ENCODE peak calls at places on chromosomes 11 and 22, in six cellular contexts. X, N, Z, Q, E and J are unnamed samples.

GRCh38 chr11:120337896-120338840 is 2.0 kb downstream of the ARHGEF12 start:
- DNase-seq in Z (peak; percentile 27), E (no peak), N (no peak), Q (no peak), X (no peak), J (no peak)

GRCh38 chr22:46593996-46594946 is 25.9 kb upstream of the GRAMD4 start:
- DNase-seq in E (no peak), Z (no peak), Q (no peak), X (no peak), N (no peak), J (no peak)

GRCh38 chr11:44804449-44805151 is 77.8 kb downstream of the TSPAN18 start:
- DNase-seq in N (no peak), Z (no peak), E (no peak), Q (no peak), X (no peak), J (no peak)

GRCh38 chr11:64251986-64252837 is 882 bp downstream of the PLCB3 start:
- DNase-seq in N (peak; percentile 75), Q (no peak), X (no peak), Z (no peak), E (peak; percentile 75), J (peak; percentile 66)

GRCh38 chr11:45108070-45109064 is 38.1 kb upstream of the PRDM11 start:
- DNase-seq in Z (no peak), E (no peak), X (no peak), Q (no peak), N (no peak), J (no peak)

GRCh38 chr11:87212891-87213290 is 175.2 kb downstream of the TMEM135 start:
- DNase-seq in Z (no peak), X (no peak), E (no peak), Q (no peak), N (no peak), J (no peak)

GRCh38 chr11:70456921-70457532 is 58.7 kb downstream of the CTTN start:
- DNase-seq in Z (peak; percentile 22), X (no peak), E (peak; percentile 39), Q (no peak), N (no peak), J (no peak)

GRCh38 chr11:115193931-115194797 is 310.1 kb downstream of the CADM1 start:
- DNase-seq in Z (peak; percentile 21), E (no peak), X (peak; percentile 19), Q (no peak), N (no peak), J (no peak)

GRCh38 chr11:121762820-121763219 is 310.1 kb upstream of the SORL1-AS1 start:
- DNase-seq in Q (no peak), X (no peak), Z (no peak), E (no peak), N (peak; percentile 54), J (peak; percentile 41)

GRCh38 chr11:27977031-27977430 is 130.9 kb downstream of the KIF18A start:
- DNase-seq in Z (no peak), X (no peak), E (no peak), N (no peak), Q (peak; percentile 45), J (no peak)

GRCh38 chr22:37032535-37033460 is 13.3 kb downstream of the MPST start:
- DNase-seq in X (no peak), N (no peak), Z (peak; percentile 100), E (no peak), Q (no peak), J (peak; percentile 54)

GRCh38 chr11:13682212-13682611 is 13.7 kb downstream of the FAR1 start:
- DNase-seq in Q (no peak), X (no peak), E (no peak), N (no peak), Z (no peak), J (no peak)
- TF ChIP-seq REST in Q (no peak), X (no peak), E (no peak), N (no peak), Z (no peak), J (no peak)

DNA sequence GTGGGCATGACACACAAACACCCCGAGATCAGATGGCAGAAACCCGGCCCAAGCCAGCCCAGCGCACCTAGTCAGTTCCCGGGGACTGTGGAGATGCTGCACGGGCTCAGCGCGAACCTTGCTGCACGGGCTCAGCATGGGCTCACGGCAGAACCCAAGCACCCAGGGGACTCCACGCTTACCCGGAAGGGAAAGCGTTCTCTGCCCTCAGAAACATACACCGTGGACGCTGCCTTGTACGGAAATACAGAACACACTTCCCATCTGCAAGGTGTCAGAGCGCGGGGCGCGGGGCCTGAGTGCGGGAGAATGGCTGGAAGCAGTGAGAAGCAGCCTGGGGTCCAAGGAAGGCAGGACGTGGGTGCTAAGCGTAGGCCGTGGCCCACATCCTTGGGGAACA is 319.9 kb downstream of the NTM start:
- DNase-seq in N (no peak), Q (no peak), E (no peak), X (no peak), Z (no peak), J (no peak)
- H3K27me3 ChIP-seq in N (peaks cover 5% of the 10 kb centered on the region), Q (no peaks in the 10 kb centered on the region), E (peaks cover 11% of the 10 kb centered on the region), X (no peaks in the 10 kb centered on the region), Z (no peaks in the 10 kb centered on the region), J (peaks cover 32% of the 10 kb centered on the region)

DNA sequence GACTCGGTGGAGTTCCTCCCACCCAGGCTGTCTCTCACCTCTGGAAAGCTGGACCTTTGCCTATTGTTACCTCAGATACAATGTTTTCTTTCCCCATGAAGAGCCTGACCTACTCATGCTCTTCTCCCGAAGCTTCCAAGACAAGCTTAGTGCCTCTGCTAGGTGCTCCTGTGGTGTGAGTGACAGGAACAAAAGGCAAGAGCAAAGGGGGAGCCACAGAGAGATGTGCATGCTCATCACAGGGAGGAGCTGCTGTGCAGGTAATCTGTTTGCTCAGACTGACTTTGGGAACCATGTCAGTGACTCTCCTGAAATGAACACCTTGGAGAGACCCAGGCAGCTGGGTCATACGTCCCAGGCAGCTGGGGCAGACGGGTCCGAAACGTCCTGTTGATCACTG is 53.6 kb upstream of the VSTM5 start:
- DNase-seq in N (no peak), Q (no peak), X (no peak), E (no peak), Z (no peak), J (peak; percentile 40)
- H2AFZ ChIP-seq in N (no peak overlapping the region), Q (no peak overlapping the region), X (no peak overlapping the region), E (no peak overlapping the region), Z (no peak overlapping the region), J (peak overlapping the region; percentile 80)

DNA sequence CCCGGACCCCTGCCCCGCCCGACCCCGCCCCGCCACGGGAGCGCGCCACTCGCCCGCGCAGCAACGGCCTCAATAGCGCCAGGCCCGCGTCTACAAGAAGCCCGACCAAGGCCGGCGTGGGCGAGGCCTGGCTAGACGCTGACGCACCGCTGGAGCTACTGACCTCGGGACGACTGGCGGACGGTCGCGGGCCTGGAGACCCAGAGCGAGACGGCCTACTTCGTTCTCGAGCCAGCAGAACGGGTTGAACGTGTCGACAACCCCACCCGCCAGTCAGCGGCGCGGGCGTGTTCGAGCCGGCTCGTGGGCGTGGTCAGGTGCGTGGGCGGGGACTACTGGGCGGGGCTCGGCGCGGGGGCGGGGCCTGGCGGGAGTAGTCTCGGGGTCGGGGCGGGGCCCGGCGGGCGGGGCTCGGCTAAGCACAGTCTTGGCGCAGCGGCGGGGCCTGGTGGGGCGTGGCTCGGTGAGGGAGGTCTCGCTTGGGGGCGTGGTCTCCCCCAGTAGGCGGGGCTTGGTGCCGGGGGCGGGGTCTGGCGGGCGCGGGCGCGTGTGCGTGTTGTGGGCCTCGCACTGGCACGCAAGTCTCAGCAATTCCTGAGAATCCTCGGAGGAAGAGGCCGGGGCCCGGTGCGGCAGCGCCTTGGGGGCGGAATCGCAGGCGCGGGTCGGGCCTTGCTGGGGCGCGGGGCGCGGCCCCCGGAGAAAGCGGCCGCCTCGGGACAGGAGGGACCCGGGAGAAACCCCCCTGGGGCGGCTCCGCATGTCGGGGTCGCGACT is at the start of gene RNH1:
- DNase-seq in E (peak; percentile 98), X (peak; percentile 58), Z (peak; percentile 70), N (peak; percentile 100), Q (peak; percentile 77), J (peak; percentile 93)
- TF ChIP-seq REST in E (peak; percentile 72), X (no peak), Z (no peak), N (no peak), Q (no peak), J (no peak)

GRCh38 chr11:2174361-2174760 is 2.7 kb upstream of the TH start:
- DNase-seq in N (no peak), Q (no peak), Z (no peak), X (no peak), E (no peak), J (no peak)
- H3K27me3 ChIP-seq in N (no peaks in the 10 kb centered on the region), Q (no peaks in the 10 kb centered on the region), Z (peaks cover 31% of the 10 kb centered on the region), X (no peaks in the 10 kb centered on the region), E (peaks cover 47% of the 10 kb centered on the region), J (no peaks in the 10 kb centered on the region)

GRCh38 chr11:59009661-59010060 is 70.4 kb downstream of the GLYATL1 start:
- DNase-seq in Z (no peak), Q (no peak), N (no peak), E (no peak), X (no peak), J (no peak)

GRCh38 chr11:59011672-59012071 is 72.4 kb downstream of the GLYATL1 start:
- DNase-seq in Q (no peak), N (no peak), Z (no peak), E (no peak), X (no peak), J (peak; percentile 87)

GRCh38 chr11:59010693-59011092 is 71.4 kb downstream of the GLYATL1 start:
- DNase-seq in N (no peak), Q (no peak), Z (no peak), X (no peak), E (no peak), J (no peak)

GRCh38 chr11:59012942-59013256 is 73.2 kb upstream of the GLYATL1B start:
- DNase-seq in N (no peak), Z (no peak), X (no peak), E (no peak), Q (no peak), J (no peak)

GRCh38 chr11:59012106-59012941 is 73.0 kb downstream of the GLYATL1 start:
- DNase-seq in E (no peak), X (no peak), N (no peak), Q (no peak), Z (no peak), J (no peak)
- H2AFZ ChIP-seq in E (no peak overlapping the region), X (no peak overlapping the region), N (no peak overlapping the region), Q (no peak overlapping the region), Z (no peak overlapping the region), J (peak overlapping the region; percentile 16)

DNA sequence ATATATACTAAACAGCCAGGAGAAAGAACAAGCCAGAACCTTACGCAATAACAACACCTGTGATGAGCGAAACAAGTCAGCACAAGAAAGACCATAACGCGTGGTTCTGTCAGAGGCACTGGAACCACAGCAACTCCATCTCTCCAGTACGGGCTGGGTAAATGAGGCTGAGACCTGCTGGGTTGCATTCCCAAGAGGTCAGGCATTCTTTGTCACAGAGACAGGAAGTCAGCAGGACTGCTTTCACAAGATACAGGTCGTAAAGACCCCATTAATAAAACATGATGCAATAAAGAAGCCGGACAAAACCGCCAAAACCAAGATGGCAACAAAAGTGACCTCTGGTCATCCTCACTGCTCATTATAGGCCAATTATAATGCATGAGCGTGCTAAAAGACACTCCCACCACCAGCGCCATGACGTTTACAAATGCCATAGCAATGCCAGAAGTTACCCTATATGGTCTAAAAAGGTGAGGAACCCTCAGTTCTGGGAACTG is 21.7 kb downstream of the TPST2 start:
- DNase-seq in E (no peak), Q (no peak), N (no peak), X (no peak), Z (no peak), J (peak; percentile 92)
- TF ChIP-seq REST in E (no peak), Q (no peak), N (no peak), X (no peak), Z (no peak), J (no peak)

GRCh38 chr11:117921893-117922292 is 7.3 kb downstream of the TMPRSS13 start:
- DNase-seq in Z (no peak), Q (no peak), N (no peak), X (no peak), E (no peak), J (no peak)
- H3K27me3 ChIP-seq in Z (peaks cover 4% of the 10 kb centered on the region), Q (no peaks in the 10 kb centered on the region), N (no peaks in the 10 kb centered on the region), X (no peaks in the 10 kb centered on the region), E (peaks cover 52% of the 10 kb centered on the region), J (no peaks in the 10 kb centered on the region)